ENCODE peak calls at places on chromosome 10, in seven cellular contexts. One of them, this sample, is unnamed.
A peak's percentile ranks its signal among the peaks of the same experiment; 100 is the strongest.

GRCh38 chr10:112244197-112244596 is 39.0 kb upstream of the TECTB start:
- DNase-seq in cardiac muscle cell: no peak
- DNase-seq in lung: no peak
- DNase-seq in choroid plexus epithelial cell: no peak
- DNase-seq in cardiac fibroblast: peak; percentile 45
- DNase-seq in left ventricle myocardium inferior: no peak
- DNase-seq in keratinocyte: no peak
- DNase-seq in this sample: no peak

GRCh38 chr10:22453948-22454347 is 108.7 kb downstream of the SPAG6 start:
- DNase-seq in choroid plexus epithelial cell: no peak
- DNase-seq in left ventricle myocardium inferior: no peak
- DNase-seq in cardiac fibroblast: no peak
- DNase-seq in lung: no peak
- DNase-seq in keratinocyte: no peak
- DNase-seq in cardiac muscle cell: no peak
- DNase-seq in this sample: no peak

GRCh38 chr10:87038786-87039185 is 18.7 kb downstream of the FAM25A start:
- DNase-seq in choroid plexus epithelial cell: peak; percentile 18
- DNase-seq in keratinocyte: no peak
- DNase-seq in cardiac muscle cell: no peak
- DNase-seq in lung: no peak
- DNase-seq in left ventricle myocardium inferior: no peak
- DNase-seq in cardiac fibroblast: peak; percentile 27
- DNase-seq in this sample: no peak

GRCh38 chr10:59580257-59580863 is 129.3 kb downstream of the SLC16A9 start:
- DNase-seq in cardiac fibroblast: peak; percentile 76
- DNase-seq in cardiac muscle cell: peak; percentile 61
- DNase-seq in left ventricle myocardium inferior: no peak
- DNase-seq in choroid plexus epithelial cell: peak; percentile 73
- DNase-seq in lung: no peak
- DNase-seq in keratinocyte: no peak
- DNase-seq in this sample: peak; percentile 15

GRCh38 chr10:3067045-3067858 is at the start of gene PFKP:
- DNase-seq in cardiac fibroblast: no peak
- DNase-seq in lung: no peak
- DNase-seq in keratinocyte: no peak
- DNase-seq in left ventricle myocardium inferior: peak; percentile 50
- DNase-seq in choroid plexus epithelial cell: no peak
- DNase-seq in cardiac muscle cell: peak; percentile 81
- DNase-seq in this sample: peak; percentile 59

GRCh38 chr10:3785849-3786290 is 861 bp upstream of the KLF6 start:
- DNase-seq in left ventricle myocardium inferior: no peak
- DNase-seq in choroid plexus epithelial cell: peak; percentile 69
- DNase-seq in cardiac fibroblast: peak; percentile 67
- DNase-seq in keratinocyte: no peak
- DNase-seq in lung: no peak
- DNase-seq in cardiac muscle cell: peak; percentile 44
- DNase-seq in this sample: peak; percentile 47

GRCh38 chr10:3141361-3142005 is 31.1 kb downstream of the PITRM1 start:
- DNase-seq in cardiac fibroblast: peak; percentile 49
- DNase-seq in keratinocyte: no peak
- DNase-seq in cardiac muscle cell: no peak
- DNase-seq in left ventricle myocardium inferior: no peak
- DNase-seq in choroid plexus epithelial cell: no peak
- DNase-seq in lung: no peak
- DNase-seq in this sample: no peak

GRCh38 chr10:16967000-16967865 is 150.0 kb upstream of the RSU1 start:
- DNase-seq in choroid plexus epithelial cell: peak; percentile 90
- DNase-seq in lung: no peak
- DNase-seq in cardiac fibroblast: peak; percentile 59
- DNase-seq in cardiac muscle cell: no peak
- DNase-seq in keratinocyte: no peak
- DNase-seq in left ventricle myocardium inferior: no peak
- DNase-seq in this sample: no peak

GRCh38 chr10:52706347-52707070 is 66.1 kb downstream of the MBL2 start:
- DNase-seq in lung: no peak
- DNase-seq in left ventricle myocardium inferior: no peak
- DNase-seq in choroid plexus epithelial cell: no peak
- DNase-seq in cardiac fibroblast: peak; percentile 18
- DNase-seq in cardiac muscle cell: no peak
- DNase-seq in keratinocyte: no peak
- DNase-seq in this sample: no peak

GRCh38 chr10:86085686-86086085 is 280.9 kb downstream of the GRID1 start:
- DNase-seq in left ventricle myocardium inferior: no peak
- DNase-seq in lung: no peak
- DNase-seq in keratinocyte: no peak
- DNase-seq in choroid plexus epithelial cell: no peak
- DNase-seq in cardiac fibroblast: no peak
- DNase-seq in cardiac muscle cell: no peak
- DNase-seq in this sample: no peak

GRCh38 chr10:110500515-110500905 is 2.8 kb downstream of the DUSP5 start:
- DNase-seq in cardiac muscle cell: peak; percentile 86
- DNase-seq in keratinocyte: no peak
- DNase-seq in lung: no peak
- DNase-seq in choroid plexus epithelial cell: peak; percentile 71
- DNase-seq in cardiac fibroblast: peak; percentile 82
- DNase-seq in left ventricle myocardium inferior: no peak
- DNase-seq in this sample: no peak

GRCh38 chr10:110495731-110496552 is 1.8 kb upstream of the DUSP5 start:
- DNase-seq in cardiac muscle cell: no peak
- DNase-seq in lung: no peak
- DNase-seq in left ventricle myocardium inferior: peak; percentile 39
- DNase-seq in choroid plexus epithelial cell: peak; percentile 97
- DNase-seq in keratinocyte: no peak
- DNase-seq in cardiac fibroblast: peak; percentile 96
- DNase-seq in this sample: peak; percentile 50

GRCh38 chr10:112280205-112280921 is 2.8 kb upstream of the TECTB start:
- DNase-seq in choroid plexus epithelial cell: no peak
- DNase-seq in cardiac fibroblast: peak; percentile 16
- DNase-seq in keratinocyte: no peak
- DNase-seq in cardiac muscle cell: no peak
- DNase-seq in left ventricle myocardium inferior: no peak
- DNase-seq in lung: no peak
- DNase-seq in this sample: no peak

GRCh38 chr10:12500406-12501303 is 151.3 kb downstream of the CAMK1D start:
- DNase-seq in cardiac fibroblast: no peak
- DNase-seq in keratinocyte: no peak
- DNase-seq in left ventricle myocardium inferior: no peak
- DNase-seq in cardiac muscle cell: peak; percentile 58
- DNase-seq in lung: no peak
- DNase-seq in choroid plexus epithelial cell: peak; percentile 79
- DNase-seq in this sample: no peak

GRCh38 chr10:27529010-27529783 is 25.1 kb downstream of the RAB18 start:
- DNase-seq in lung: no peak
- DNase-seq in cardiac muscle cell: no peak
- DNase-seq in cardiac fibroblast: peak; percentile 46
- DNase-seq in choroid plexus epithelial cell: peak; percentile 43
- DNase-seq in keratinocyte: no peak
- DNase-seq in left ventricle myocardium inferior: no peak
- DNase-seq in this sample: no peak

GRCh38 chr10:86017841-86018734 is 348.5 kb downstream of the GRID1 start:
- DNase-seq in choroid plexus epithelial cell: no peak
- DNase-seq in cardiac fibroblast: no peak
- DNase-seq in lung: peak; percentile 46
- DNase-seq in keratinocyte: no peak
- DNase-seq in left ventricle myocardium inferior: peak; percentile 75
- DNase-seq in cardiac muscle cell: peak; percentile 74
- DNase-seq in this sample: peak; percentile 31

GRCh38 chr10:50431118-50431517 is 179.8 kb upstream of the ASAH2 start:
- DNase-seq in cardiac muscle cell: no peak
- DNase-seq in lung: no peak
- DNase-seq in choroid plexus epithelial cell: peak; percentile 79
- DNase-seq in keratinocyte: no peak
- DNase-seq in left ventricle myocardium inferior: no peak
- DNase-seq in cardiac fibroblast: peak; percentile 85
- DNase-seq in this sample: no peak

GRCh38 chr10:62818426-62819011 is 2.4 kb upstream of the EGR2 start:
- DNase-seq in cardiac fibroblast: peak; percentile 9
- DNase-seq in lung: no peak
- DNase-seq in cardiac muscle cell: peak; percentile 65
- DNase-seq in choroid plexus epithelial cell: peak; percentile 4
- DNase-seq in keratinocyte: no peak
- DNase-seq in left ventricle myocardium inferior: no peak
- DNase-seq in this sample: peak; percentile 51

GRCh38 chr10:61683319-61683718 is 20.6 kb downstream of the CABCOCO1 start:
- DNase-seq in cardiac muscle cell: no peak
- DNase-seq in lung: no peak
- DNase-seq in choroid plexus epithelial cell: no peak
- DNase-seq in left ventricle myocardium inferior: no peak
- DNase-seq in keratinocyte: no peak
- DNase-seq in cardiac fibroblast: no peak
- DNase-seq in this sample: no peak

DNA sequence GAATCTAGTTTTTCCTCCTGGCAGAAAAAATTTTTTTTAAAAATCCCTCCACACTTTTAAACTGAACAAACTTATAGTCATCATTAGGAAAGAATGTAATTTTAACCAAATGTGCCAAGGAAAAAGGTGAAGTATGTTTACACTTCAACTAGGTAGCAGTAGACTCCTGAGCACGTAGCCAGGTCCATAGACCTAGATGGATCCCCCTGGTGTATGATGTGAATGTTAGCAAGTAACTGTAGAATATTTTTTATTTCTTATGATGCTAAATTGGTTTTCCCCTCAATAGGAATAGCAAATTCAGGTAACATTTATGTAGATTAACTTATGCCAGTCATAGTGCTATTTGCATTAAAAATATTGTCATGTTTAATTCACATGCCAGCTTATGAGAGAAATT is 19.6 kb downstream of the CABCOCO1 start:
- DNase-seq in lung: no peak
- DNase-seq in cardiac muscle cell: no peak
- DNase-seq in cardiac fibroblast: no peak
- DNase-seq in left ventricle myocardium inferior: no peak
- DNase-seq in choroid plexus epithelial cell: peak; percentile 5
- DNase-seq in keratinocyte: no peak
- DNase-seq in this sample: no peak
- TF ChIP-seq CTCF in lung: no peak
- TF ChIP-seq CTCF in cardiac muscle cell: no peak
- TF ChIP-seq CTCF in cardiac fibroblast: no peak
- TF ChIP-seq CTCF in left ventricle myocardium inferior: no peak
- TF ChIP-seq CTCF in choroid plexus epithelial cell: no peak
- TF ChIP-seq CTCF in keratinocyte: no peak
- TF ChIP-seq CTCF in this sample: no peak

DNA sequence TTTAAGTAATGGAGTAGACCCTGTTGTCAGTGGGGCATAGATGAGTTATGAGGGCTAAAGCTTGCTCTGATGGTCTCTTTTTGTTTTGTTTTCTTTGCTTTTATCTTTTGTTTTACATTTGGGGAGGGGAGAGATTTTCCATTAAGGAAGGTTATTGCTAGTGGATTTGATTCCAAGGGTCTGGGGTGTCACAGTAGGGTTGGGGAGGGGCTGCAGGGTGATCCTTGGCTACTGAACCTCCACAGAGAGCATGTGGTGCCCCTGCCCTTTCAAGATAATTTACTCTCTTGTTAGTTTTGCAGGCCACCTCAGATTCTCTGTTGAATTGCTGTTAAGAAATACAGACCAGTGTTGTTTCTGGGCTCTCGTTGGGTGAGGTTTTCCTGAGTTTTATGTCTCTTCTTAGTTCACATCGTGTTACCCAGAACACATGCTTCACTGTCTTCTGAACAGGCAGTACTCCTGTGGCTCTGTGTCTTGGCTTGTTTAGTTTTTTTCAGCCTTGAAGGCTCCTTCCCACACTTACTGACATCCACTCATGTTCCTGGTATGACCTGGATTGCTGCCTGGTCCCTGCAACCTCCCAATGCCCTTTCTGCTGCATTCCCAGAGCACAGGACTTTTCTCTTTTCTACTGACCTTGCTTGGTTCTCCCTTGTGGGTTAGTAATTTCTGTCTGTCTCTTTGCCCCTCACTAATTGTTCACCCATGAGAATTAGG is 4.3 kb downstream of the KIFBP start:
- DNase-seq in cardiac fibroblast: peak; percentile 92
- DNase-seq in choroid plexus epithelial cell: peak; percentile 94
- DNase-seq in left ventricle myocardium inferior: peak; percentile 37
- DNase-seq in lung: peak; percentile 34
- DNase-seq in keratinocyte: no peak
- DNase-seq in cardiac muscle cell: peak; percentile 5
- DNase-seq in this sample: no peak
- H3K4me3 ChIP-seq in cardiac fibroblast: no peak overlapping the region
- H3K4me3 ChIP-seq in choroid plexus epithelial cell: peak overlapping the region; percentile 6
- H3K4me3 ChIP-seq in left ventricle myocardium inferior: peak overlapping the region; percentile 3
- H3K4me3 ChIP-seq in lung: no peak overlapping the region
- H3K4me3 ChIP-seq in keratinocyte: no peak overlapping the region
- H3K4me3 ChIP-seq in cardiac muscle cell: no peak overlapping the region
- H3K4me3 ChIP-seq in this sample: no peak overlapping the region

GRCh38 chr10:125967533-125967932 is 71.2 kb downstream of the FANK1 start:
- DNase-seq in keratinocyte: no peak
- DNase-seq in left ventricle myocardium inferior: no peak
- DNase-seq in choroid plexus epithelial cell: no peak
- DNase-seq in lung: no peak
- DNase-seq in cardiac fibroblast: no peak
- DNase-seq in cardiac muscle cell: no peak
- DNase-seq in this sample: no peak

GRCh38 chr10:125962200-125962599 is 65.8 kb downstream of the FANK1 start:
- DNase-seq in lung: no peak
- DNase-seq in choroid plexus epithelial cell: no peak
- DNase-seq in cardiac muscle cell: no peak
- DNase-seq in left ventricle myocardium inferior: no peak
- DNase-seq in cardiac fibroblast: no peak
- DNase-seq in keratinocyte: no peak
- DNase-seq in this sample: no peak

GRCh38 chr10:125955766-125956165 is 59.4 kb downstream of the FANK1 start:
- DNase-seq in cardiac muscle cell: no peak
- DNase-seq in keratinocyte: no peak
- DNase-seq in cardiac fibroblast: no peak
- DNase-seq in lung: no peak
- DNase-seq in left ventricle myocardium inferior: no peak
- DNase-seq in choroid plexus epithelial cell: no peak
- DNase-seq in this sample: no peak

GRCh38 chr10:125964558-125964957 is 68.2 kb downstream of the FANK1 start:
- DNase-seq in cardiac muscle cell: no peak
- DNase-seq in choroid plexus epithelial cell: no peak
- DNase-seq in left ventricle myocardium inferior: no peak
- DNase-seq in cardiac fibroblast: no peak
- DNase-seq in lung: no peak
- DNase-seq in keratinocyte: no peak
- DNase-seq in this sample: no peak

GRCh38 chr10:125961743-125962142 is 65.4 kb downstream of the FANK1 start:
- DNase-seq in cardiac fibroblast: no peak
- DNase-seq in left ventricle myocardium inferior: no peak
- DNase-seq in choroid plexus epithelial cell: no peak
- DNase-seq in keratinocyte: no peak
- DNase-seq in lung: no peak
- DNase-seq in cardiac muscle cell: no peak
- DNase-seq in this sample: no peak
- TF ChIP-seq CTCF in cardiac fibroblast: no peak
- TF ChIP-seq CTCF in left ventricle myocardium inferior: no peak
- TF ChIP-seq CTCF in choroid plexus epithelial cell: peak; percentile 5
- TF ChIP-seq CTCF in keratinocyte: no peak
- TF ChIP-seq CTCF in lung: no peak
- TF ChIP-seq CTCF in cardiac muscle cell: no peak
- TF ChIP-seq CTCF in this sample: no peak

DNA sequence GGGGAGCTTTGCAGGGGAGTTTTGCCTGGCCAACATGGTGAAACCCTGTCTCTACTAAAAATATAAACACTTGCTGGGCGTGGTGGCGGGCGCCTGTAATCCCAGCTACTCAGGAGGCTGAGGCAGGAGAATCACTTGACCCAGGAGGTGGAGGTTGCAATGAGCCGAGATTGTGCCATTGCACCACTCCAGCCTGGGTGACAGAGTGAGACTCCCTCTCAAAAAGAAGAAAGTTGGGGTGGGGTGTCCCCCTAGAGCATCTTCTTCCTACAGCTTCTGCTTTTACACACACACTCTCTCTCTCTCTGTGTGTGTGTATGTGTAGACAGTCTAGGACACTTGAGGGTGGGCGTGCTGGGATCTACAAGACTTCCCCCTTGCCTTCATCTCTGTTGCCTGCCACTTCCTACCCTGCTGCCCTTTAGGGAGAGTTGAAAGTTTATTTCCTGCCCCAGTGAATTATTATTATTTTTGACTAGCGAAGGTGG is 21.7 kb downstream of the PLAU start:
- DNase-seq in cardiac muscle cell: no peak
- DNase-seq in keratinocyte: no peak
- DNase-seq in left ventricle myocardium inferior: no peak
- DNase-seq in choroid plexus epithelial cell: no peak
- DNase-seq in cardiac fibroblast: no peak
- DNase-seq in lung: no peak
- DNase-seq in this sample: no peak
- H3K4me3 ChIP-seq in cardiac muscle cell: no peak overlapping the region
- H3K4me3 ChIP-seq in keratinocyte: no peak overlapping the region
- H3K4me3 ChIP-seq in left ventricle myocardium inferior: no peak overlapping the region
- H3K4me3 ChIP-seq in choroid plexus epithelial cell: no peak overlapping the region
- H3K4me3 ChIP-seq in cardiac fibroblast: no peak overlapping the region
- H3K4me3 ChIP-seq in lung: no peak overlapping the region
- H3K4me3 ChIP-seq in this sample: no peak overlapping the region

This sample was measured in GM12865.